ENCODE peak calls at places on chromosome 1, in five cellular contexts. Y, A, U, T and P are unnamed samples.

GRCh38 chr1:50109647-50110075 is 941 bp downstream of the ELAVL4 start:
- DNase-seq in Y (peak; percentile 8), U (no peak), A (peak; percentile 20), T (peak; percentile 7), P (no peak)

GRCh38 chr1:234696148-234696576 is 86.2 kb upstream of the IRF2BP2 start:
- DNase-seq in U (no peak), A (no peak), T (no peak), Y (no peak), P (no peak)

GRCh38 chr1:93446837-93447451 is 974 bp upstream of the FNBP1L start:
- DNase-seq in U (peak; percentile 12), A (no peak), Y (no peak), T (peak; percentile 12), P (peak; percentile 26)

GRCh38 chr1:206114692-206115430 is 2.3 kb downstream of the AVPR1B start:
- DNase-seq in Y (no peak), A (no peak), T (no peak), U (no peak), P (no peak)

GRCh38 chr1:62530516-62531154 is 66.7 kb upstream of the ANGPTL3 start:
- DNase-seq in U (no peak), A (peak; percentile 58), T (no peak), Y (no peak), P (no peak)

GRCh38 chr1:1832820-1833219 is 54.5 kb upstream of the NADK start:
- DNase-seq in U (peak; percentile 41), A (peak; percentile 75), Y (no peak), T (no peak), P (no peak)

GRCh38 chr1:184022651-184023050 is 14.9 kb downstream of the COLGALT2 start:
- DNase-seq in T (no peak), A (no peak), Y (no peak), U (no peak), P (peak; percentile 63)

GRCh38 chr1:32963746-32964460 is 706 bp downstream of the RNF19B start:
- DNase-seq in Y (peak; percentile 67), U (peak; percentile 65), A (peak; percentile 37), T (peak; percentile 62), P (peak; percentile 80)

GRCh38 chr1:44345187-44345775 is 9.8 kb downstream of the ERI3 start:
- DNase-seq in T (no peak), U (no peak), Y (no peak), A (no peak), P (no peak)